ENCODE peak calls at places on chromosomes 16 and 17, in four cellular contexts. J, V, B and U are unnamed samples.

GRCh38 chr17:48719642-48720262 is 2.6 kb downstream of the PRAC1 start:
- DNase-seq in J (no peak), V (no peak), B (no peak), U (no peak)

GRCh38 chr16:85082553-85083050 is 29.7 kb downstream of the CIBAR2 start:
- DNase-seq in J (no peak), V (peak; percentile 56), B (no peak), U (no peak)

GRCh38 chr17:52157603-52158449 is 688 bp downstream of the CA10 start:
- DNase-seq in J (no peak), V (no peak), B (no peak), U (no peak)

GRCh38 chr17:69809331-69809730 is 265.7 kb upstream of the KCNJ16 start:
- DNase-seq in J (no peak), V (no peak), B (no peak), U (no peak)

GRCh38 chr16:79644977-79645667 is 44.6 kb upstream of the MAF start:
- DNase-seq in J (peak; percentile 48), V (no peak), B (no peak), U (peak; percentile 17)

GRCh38 chr16:31402687-31403086 is 9.6 kb downstream of the ITGAD start:
- DNase-seq in J (no peak), V (no peak), B (no peak), U (no peak)

GRCh38 chr17:75287221-75287620 is 2.0 kb downstream of the SLC25A19 start:
- DNase-seq in J (no peak), V (no peak), B (no peak), U (no peak)

GRCh38 chr17:66791337-66791736 is 43.6 kb upstream of the CACNG5 start:
- DNase-seq in J (no peak), V (no peak), B (no peak), U (no peak)

GRCh38 chr16:78199325-78200022 is 100.0 kb downstream of the WWOX start:
- DNase-seq in J (no peak), V (peak; percentile 21), B (no peak), U (no peak)

GRCh38 chr17:80782536-80783427 is 208.9 kb upstream of the CHMP6 start:
- DNase-seq in J (no peak), V (no peak), B (no peak), U (no peak)

GRCh38 chr16:28917095-28917494 is 7.9 kb downstream of the RABEP2 start:
- DNase-seq in J (no peak), V (no peak), B (no peak), U (no peak)

GRCh38 chr17:38456031-38456815 is 28.0 kb downstream of the ARHGAP23 start:
- DNase-seq in J (no peak), V (no peak), B (no peak), U (no peak)

GRCh38 chr17:38459556-38459955 is 31.3 kb downstream of the ARHGAP23 start:
- DNase-seq in J (no peak), V (no peak), B (no peak), U (no peak)

GRCh38 chr17:38458521-38458920 is 30.3 kb downstream of the ARHGAP23 start:
- DNase-seq in J (no peak), V (no peak), B (no peak), U (no peak)

GRCh38 chr17:38455288-38455915 is 27.1 kb downstream of the ARHGAP23 start:
- DNase-seq in J (no peak), V (no peak), B (no peak), U (no peak)

GRCh38 chr17:38457577-38458371 is 29.5 kb downstream of the ARHGAP23 start:
- DNase-seq in J (no peak), V (no peak), B (no peak), U (no peak)
- TF ChIP-seq CTCF in J (no peak), V (no peak), B (no peak), U (no peak)

DNA sequence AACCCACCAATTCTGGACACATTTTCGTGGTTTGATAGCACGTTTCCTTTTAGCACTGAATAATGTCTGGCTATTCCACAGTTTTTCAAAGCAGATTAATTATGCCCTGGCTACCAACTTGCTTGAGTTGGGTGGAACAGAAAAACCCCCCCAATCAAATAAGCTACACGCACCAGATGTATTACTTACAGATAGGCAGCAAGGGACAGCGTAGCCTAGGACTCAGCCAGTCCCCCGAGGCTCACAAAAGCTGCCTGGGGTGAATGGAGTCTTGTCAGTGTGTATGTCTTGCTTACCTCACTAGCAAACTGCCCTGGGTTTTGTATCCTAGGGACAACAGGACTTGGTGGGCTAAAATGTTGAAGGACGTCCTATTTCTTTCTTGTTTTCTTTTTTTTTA is 12.2 kb downstream of the FZD2 start:
- DNase-seq in J (no peak), V (no peak), B (no peak), U (no peak)
- H3K4me3 ChIP-seq in J (no peak overlapping the region), V (no peak overlapping the region), B (no peak overlapping the region), U (no peak overlapping the region)

GRCh38 chr17:5793157-5793556 is 208.8 kb upstream of the NLRP1 start:
- DNase-seq in J (no peak), V (no peak), B (no peak), U (no peak)
- TF ChIP-seq CTCF in J (peak; percentile 52), V (no peak), B (peak; percentile 9), U (no peak)

GRCh38 chr16:89375021-89375420 is 115.3 kb downstream of the ANKRD11 start:
- DNase-seq in J (no peak), V (no peak), B (no peak), U (no peak)

GRCh38 chr16:89373355-89374110 is 116.8 kb downstream of the ANKRD11 start:
- DNase-seq in J (no peak), V (no peak), B (no peak), U (peak; percentile 27)

GRCh38 chr16:89371968-89372634 is 118.3 kb downstream of the ANKRD11 start:
- DNase-seq in J (no peak), V (no peak), B (no peak), U (no peak)

GRCh38 chr16:89375686-89376085 is 114.7 kb downstream of the ANKRD11 start:
- DNase-seq in J (no peak), V (no peak), B (no peak), U (no peak)

GRCh38 chr16:89374393-89374948 is 115.9 kb downstream of the ANKRD11 start:
- DNase-seq in J (no peak), V (no peak), B (no peak), U (no peak)
- H3K4me3 ChIP-seq in J (no peak overlapping the region), V (no peak overlapping the region), B (no peak overlapping the region), U (no peak overlapping the region)

DNA sequence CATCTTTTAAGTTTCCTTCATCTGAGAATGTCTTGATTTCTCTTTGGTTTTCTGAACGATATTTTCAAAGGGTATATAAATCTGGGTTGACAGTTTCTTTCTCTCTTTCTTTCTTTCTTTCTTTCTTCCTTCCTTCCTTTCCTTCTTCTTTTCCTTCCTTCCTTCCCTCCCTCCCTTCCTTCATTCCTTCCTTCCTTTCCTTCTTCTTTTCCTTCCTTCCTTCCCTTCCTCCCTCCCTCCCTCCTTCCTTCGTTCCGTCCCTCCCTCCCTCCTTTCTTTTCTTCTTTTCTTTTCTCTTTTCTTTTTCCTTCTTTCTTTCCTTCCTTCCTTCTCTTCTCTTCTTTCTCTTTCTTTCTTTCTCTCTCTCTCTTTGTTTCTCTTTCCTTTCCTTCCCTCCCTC is 7.6 kb upstream of the KRT39 start:
- DNase-seq in J (no peak), V (no peak), B (no peak), U (no peak)
- TF ChIP-seq CTCF in J (no peak), V (no peak), B (no peak), U (no peak)

DNA sequence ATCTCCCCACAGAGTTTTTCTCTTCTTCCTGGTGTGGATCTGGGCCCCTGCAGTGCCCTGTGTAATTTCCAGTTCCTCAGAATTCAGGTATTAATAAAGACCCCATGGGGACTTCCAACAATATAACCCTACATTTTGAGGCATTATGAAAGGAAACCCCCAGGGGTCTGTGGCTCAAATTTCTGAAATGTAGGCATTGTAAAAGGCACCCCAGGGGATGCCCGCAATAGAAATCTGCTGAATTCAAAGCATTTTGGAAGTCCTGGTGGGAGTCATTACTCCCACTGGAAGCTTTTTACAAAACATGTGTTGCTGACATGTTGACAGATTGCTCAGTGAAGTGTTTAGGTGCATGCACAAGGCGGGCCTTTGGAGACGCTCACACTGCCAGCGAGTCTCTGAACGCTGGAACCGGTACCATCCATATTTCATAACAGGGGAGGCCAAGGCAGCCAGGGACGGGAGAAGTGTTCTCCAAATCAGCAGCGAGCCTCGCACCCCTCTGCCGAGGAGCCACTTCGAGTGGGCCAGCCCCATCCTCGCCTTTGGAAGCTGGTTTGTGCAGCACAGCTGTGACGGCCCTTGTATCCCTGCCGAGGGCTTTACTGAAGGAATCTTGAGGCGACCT is 153.9 kb downstream of the ZNF423 start:
- DNase-seq in J (no peak), V (peak; percentile 27), B (no peak), U (peak; percentile 4)
- H3K4me3 ChIP-seq in J (no peak overlapping the region), V (no peak overlapping the region), B (no peak overlapping the region), U (no peak overlapping the region)

GRCh38 chr16:81994485-81994884 is 16.8 kb downstream of the SDR42E1 start:
- DNase-seq in J (no peak), V (no peak), B (peak; percentile 35), U (no peak)
- TF ChIP-seq CTCF in J (peak; percentile 32), V (no peak), B (peak; percentile 49), U (no peak)

DNA sequence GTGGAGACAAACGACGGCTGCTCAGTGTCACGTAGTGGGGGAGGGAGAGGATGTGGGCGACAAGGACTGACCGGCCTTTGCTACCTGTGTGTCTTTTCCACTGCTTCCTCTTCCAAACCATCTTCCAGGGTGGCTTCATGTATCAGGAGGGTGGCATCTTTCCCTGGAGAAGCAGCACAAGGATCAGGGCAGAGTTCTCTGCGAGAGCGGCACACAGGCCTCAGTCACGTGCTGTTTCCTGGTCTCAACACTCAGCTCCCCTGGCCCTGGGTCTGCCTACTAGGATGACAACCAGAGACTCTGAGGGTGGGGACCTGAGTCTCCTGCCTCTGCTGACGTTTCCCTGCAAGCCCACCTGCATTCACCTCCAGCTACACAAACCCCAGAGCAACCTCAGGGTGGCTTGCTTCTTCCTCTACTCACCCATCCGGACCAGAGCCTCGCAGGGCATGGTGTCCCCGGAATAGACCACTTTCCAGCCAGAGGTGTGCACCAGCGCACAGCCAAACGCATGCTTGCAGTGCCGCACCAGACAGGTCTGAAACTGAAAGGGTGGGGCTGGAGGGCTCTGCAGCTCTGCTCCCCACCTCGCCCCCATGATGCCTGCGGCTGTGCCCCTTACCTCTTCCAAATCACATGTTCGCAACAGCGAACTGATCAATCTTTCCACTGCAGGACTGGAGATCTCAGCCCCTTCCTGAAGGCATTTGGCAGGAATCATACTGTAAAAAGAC is 23.3 kb downstream of the ELAC2 start:
- DNase-seq in J (no peak), V (no peak), B (no peak), U (no peak)
- H3K4me3 ChIP-seq in J (no peak overlapping the region), V (no peak overlapping the region), B (no peak overlapping the region), U (no peak overlapping the region)

DNA sequence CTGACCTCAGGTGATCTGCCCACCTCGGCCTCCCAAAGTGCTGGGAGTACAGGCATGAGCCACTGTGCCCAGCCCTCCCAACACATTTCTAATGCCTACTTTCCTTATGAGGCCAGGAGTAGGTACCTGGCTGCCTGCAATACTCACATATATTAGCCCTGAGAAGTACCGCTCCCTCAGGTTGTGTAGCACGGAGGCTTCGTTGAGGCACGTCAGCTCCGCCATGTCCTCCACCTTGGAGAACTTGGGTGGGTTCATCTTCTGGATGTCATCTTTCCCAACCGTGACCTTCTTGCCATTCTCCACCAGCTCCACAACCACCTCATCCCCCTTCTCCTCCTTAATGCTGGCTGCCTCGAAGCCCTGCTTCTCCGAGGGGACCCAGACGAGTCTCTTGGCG is 19.1 kb downstream of the MYH11 start:
- DNase-seq in J (no peak), V (no peak), B (no peak), U (no peak)
- TF ChIP-seq CTCF in J (no peak), V (no peak), B (no peak), U (no peak)